ENCODE peak calls at places on chromosomes 5 and 9, in six cellular contexts. M, R, B, K, N and F are unnamed samples.
A peak's percentile ranks its signal among the peaks of the same experiment; 100 is the strongest.

GRCh38 chr9:128148509-128149000 is 698 bp upstream of the LCN2 start:
- DNase-seq in B (no peak), N (no peak), K (no peak), R (no peak), M (no peak), F (no peak)

GRCh38 chr5:56003179-56003578 is 8.4 kb upstream of the IL6ST start:
- DNase-seq in N (no peak), K (peak; percentile 81), R (no peak), B (no peak), M (no peak), F (no peak)

GRCh38 chr9:105154723-105155191 is 89.7 kb upstream of the SLC44A1 start:
- DNase-seq in K (peak; percentile 42), M (no peak), R (no peak), N (no peak), B (no peak), F (no peak)

GRCh38 chr5:78632467-78632866 is 16.1 kb downstream of the LHFPL2 start:
- DNase-seq in B (no peak), N (no peak), R (no peak), K (no peak), M (no peak), F (no peak)

GRCh38 chr5:116536279-116537161 is 38.1 kb downstream of the SEMA6A start:
- DNase-seq in N (no peak), R (no peak), B (no peak), M (no peak), K (no peak), F (no peak)

GRCh38 chr5:98588225-98588624 is 185.2 kb upstream of the RGMB start:
- DNase-seq in R (no peak), N (no peak), K (peak; percentile 64), B (no peak), M (no peak), F (no peak)

GRCh38 chr5:179152941-179153340 is 92.8 kb downstream of the ZNF354C start:
- DNase-seq in N (no peak), B (no peak), R (no peak), K (no peak), M (no peak), F (no peak)

GRCh38 chr9:130766904-130767262 is 68.2 kb upstream of the ABL1 start:
- DNase-seq in K (no peak), B (no peak), N (no peak), R (no peak), M (no peak), F (no peak)

GRCh38 chr9:7811679-7812078 is 12.1 kb upstream of the DMAC1 start:
- DNase-seq in M (no peak), N (no peak), R (no peak), K (no peak), B (no peak), F (no peak)

GRCh38 chr5:135063056-135063445 is 29.0 kb upstream of the PITX1 start:
- DNase-seq in K (no peak), M (no peak), R (no peak), B (no peak), N (no peak), F (no peak)

GRCh38 chr9:2570615-2571479 is 50.7 kb upstream of the VLDLR start:
- DNase-seq in M (peak; percentile 21), B (peak; percentile 38), R (peak; percentile 11), K (peak; percentile 48), N (no peak), F (peak; percentile 16)

GRCh38 chr5:142235050-142235797 is 89.6 kb downstream of the SPRY4 start:
- DNase-seq in M (no peak), K (no peak), B (no peak), N (no peak), R (no peak), F (no peak)

GRCh38 chr5:51960617-51961115 is 577.4 kb downstream of the ISL1 start:
- DNase-seq in N (no peak), B (no peak), M (no peak), R (peak; percentile 12), K (no peak), F (no peak)

GRCh38 chr5:27708579-27708978 is 670.2 kb upstream of the CDH9 start:
- DNase-seq in M (no peak), N (no peak), B (peak; percentile 61), K (no peak), R (no peak), F (no peak)

GRCh38 chr5:96649251-96649937 is 12.8 kb upstream of the CAST start:
- DNase-seq in N (no peak), B (no peak), M (no peak), R (no peak), K (peak; percentile 68), F (no peak)

GRCh38 chr5:59380350-59380951 is 513.1 kb downstream of the PDE4D start:
- DNase-seq in B (peak; percentile 70), R (peak; percentile 28), M (no peak), N (no peak), K (peak; percentile 79), F (peak; percentile 36)

GRCh38 chr5:73229271-73229670 is 56.3 kb downstream of the TMEM174 start:
- DNase-seq in B (no peak), K (peak; percentile 94), N (no peak), R (no peak), M (no peak), F (no peak)

GRCh38 chr5:20305463-20305862 is 317.5 kb upstream of the CDH18 start:
- DNase-seq in M (no peak), N (no peak), R (no peak), B (no peak), K (no peak), F (no peak)

GRCh38 chr5:110899566-110900412 is 161.0 kb downstream of the SLC25A46 start:
- DNase-seq in R (no peak), B (no peak), N (no peak), K (no peak), M (no peak), F (no peak)

GRCh38 chr5:143664623-143665022 is 147.3 kb upstream of the HMHB1 start:
- DNase-seq in K (peak; percentile 77), M (no peak), R (no peak), N (no peak), B (no peak), F (no peak)

GRCh38 chr5:132525299-132525724 is 18.0 kb downstream of the IL5 start:
- DNase-seq in N (no peak), M (no peak), R (no peak), B (no peak), K (peak; percentile 26), F (peak; percentile 93)

GRCh38 chr5:103827976-103828375 is 265.4 kb upstream of the NUDT12 start:
- DNase-seq in R (no peak), B (no peak), K (no peak), M (no peak), N (no peak), F (no peak)

GRCh38 chr5:132466453-132467291 is 23.9 kb downstream of the IRF1 start:
- DNase-seq in N (peak; percentile 51), B (no peak), R (no peak), M (peak; percentile 53), K (peak; percentile 76), F (peak; percentile 90)

GRCh38 chr5:174189638-174190037 is 144.1 kb downstream of the NSG2 start:
- DNase-seq in M (no peak), R (peak; percentile 47), B (no peak), N (no peak), K (no peak), F (no peak)
- H3K4me3 ChIP-seq in M (no peak overlapping the region), R (no peak overlapping the region), B (no peak overlapping the region), N (no peak overlapping the region), K (no peak overlapping the region), F (no peak overlapping the region)

GRCh38 chr5:16489322-16489791 is 23.8 kb upstream of the ZNF622 start:
- DNase-seq in R (peak; percentile 54), N (no peak), B (no peak), M (no peak), K (peak; percentile 67), F (no peak)
- TF ChIP-seq CTCF in R (peak; percentile 87), N (peak; percentile 72), B (peak; percentile 68), M (peak; percentile 67), K (peak; percentile 90), F (peak; percentile 40)

GRCh38 chr5:83474986-83475385 is 3.4 kb downstream of the VCAN start:
- DNase-seq in M (no peak), R (no peak), B (no peak), N (no peak), K (no peak), F (no peak)
- H3K4me3 ChIP-seq in M (no peak overlapping the region), R (peak overlapping the region; percentile 67), B (peak overlapping the region; percentile 96), N (peak overlapping the region; percentile 65), K (peak overlapping the region; percentile 82), F (no peak overlapping the region)

GRCh38 chr9:133046900-133047295 is 14.9 kb upstream of the CEL start:
- DNase-seq in R (no peak), B (no peak), K (no peak), N (no peak), M (no peak), F (no peak)

GRCh38 chr9:133050142-133050541 is 11.6 kb upstream of the CEL start:
- DNase-seq in N (no peak), K (peak; percentile 40), M (no peak), R (no peak), B (no peak), F (no peak)

GRCh38 chr9:133050781-133051180 is 11.0 kb upstream of the CEL start:
- DNase-seq in M (no peak), R (no peak), K (no peak), N (no peak), B (no peak), F (no peak)

GRCh38 chr9:133049043-133049442 is 12.7 kb upstream of the CEL start:
- DNase-seq in M (no peak), N (no peak), R (no peak), K (no peak), B (no peak), F (no peak)

DNA sequence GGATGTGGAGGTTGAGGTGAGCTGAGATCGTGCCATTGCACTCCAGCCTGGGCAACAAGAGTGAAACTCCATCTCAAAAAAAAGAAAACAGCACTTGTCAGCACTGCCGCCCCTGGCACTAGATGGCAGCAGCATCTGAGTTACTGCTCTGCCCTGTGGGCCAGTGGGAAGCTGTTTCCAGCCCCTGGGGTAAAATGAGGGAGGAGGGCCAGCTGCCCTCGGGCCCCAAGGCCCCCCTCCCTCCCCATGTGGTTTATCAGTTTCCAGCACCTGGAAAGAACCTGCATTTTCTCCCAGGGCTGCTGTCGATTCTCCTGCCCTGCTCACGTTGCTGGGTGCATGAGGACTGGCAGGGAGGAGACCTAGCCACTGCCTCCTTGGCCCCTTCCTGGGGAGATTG is 13.2 kb upstream of the CEL start:
- DNase-seq in B (no peak), R (peak; percentile 58), K (peak; percentile 48), M (no peak), N (no peak), F (no peak)
- TF ChIP-seq CTCF in B (peak; percentile 46), R (peak; percentile 35), K (peak; percentile 60), M (no peak), N (no peak), F (peak; percentile 44)

DNA sequence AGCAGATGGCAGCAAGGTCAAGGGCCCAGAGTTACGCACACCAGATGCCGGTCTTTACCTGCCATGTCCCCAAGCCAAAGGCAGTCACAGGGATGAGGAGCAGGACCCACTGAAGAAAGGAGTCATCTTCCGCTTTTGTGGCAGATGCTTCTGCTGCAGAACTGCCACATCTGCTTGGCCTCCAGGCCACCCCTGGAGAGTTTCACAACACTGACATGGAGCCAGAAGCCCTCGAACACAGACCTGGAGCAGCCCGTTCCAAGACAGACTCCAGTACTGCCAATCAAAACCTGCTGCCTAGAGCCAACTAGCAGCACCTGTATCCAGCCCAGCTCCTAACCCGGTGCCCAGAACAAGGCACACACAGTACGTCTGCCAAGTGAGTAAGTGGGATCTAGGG is 1.5 kb downstream of the SURF1 start:
- DNase-seq in B (no peak), K (no peak), M (no peak), R (no peak), N (no peak), F (no peak)
- H3K4me3 ChIP-seq in B (no peak overlapping the region), K (no peak overlapping the region), M (no peak overlapping the region), R (no peak overlapping the region), N (no peak overlapping the region), F (no peak overlapping the region)

GRCh38 chr9:113410207-113411158 is at the start of the genes C9orf43 and POLE3:
- DNase-seq in K (peak; percentile 93), R (peak; percentile 94), N (peak; percentile 91), B (peak; percentile 69), M (peak; percentile 90), F (peak; percentile 86)
- TF ChIP-seq CTCF in K (no peak), R (peak; percentile 12), N (no peak), B (no peak), M (no peak), F (no peak)